ENCODE peak calls at places on chromosomes 6 and 20, in five cellular contexts. W is PC-3, J is fibroblast of mammary gland, Y is lower lobe of right lung, P is stomach. Z is an unnamed sample.

GRCh38 chr6:157551041-157551832 is 170.2 kb downstream of the ZDHHC14 start:
- DNase-seq in P (no peak), Y (no peak), W (peak; percentile 45), J (no peak), Z (no peak)

GRCh38 chr20:47358672-47359532 is 2.4 kb upstream of the ZMYND8 start:
- DNase-seq in J (peak; percentile 92), Y (peak; percentile 84), W (peak; percentile 95), P (peak; percentile 91), Z (peak; percentile 97)

GRCh38 chr6:70363741-70364493 is 49.4 kb upstream of the FAM135A start:
- DNase-seq in J (no peak), Y (no peak), W (no peak), P (no peak), Z (no peak)

GRCh38 chr6:6701864-6702263 is 113.3 kb downstream of the LY86 start:
- DNase-seq in P (no peak), W (no peak), Y (peak; percentile 54), J (no peak), Z (peak; percentile 25)

GRCh38 chr6:162151050-162151658 is 576.4 kb downstream of the PRKN start:
- DNase-seq in W (no peak), P (no peak), Y (no peak), J (peak; percentile 53), Z (peak; percentile 32)

GRCh38 chr6:143596857-143597256 is 80.9 kb upstream of the PHACTR2 start:
- DNase-seq in Y (no peak), W (no peak), J (peak; percentile 75), P (no peak), Z (peak; percentile 99)

GRCh38 chr20:63438121-63438520 is 34.3 kb downstream of the KCNQ2 start:
- DNase-seq in P (no peak), W (no peak), Y (no peak), J (no peak), Z (no peak)

GRCh38 chr6:93418448-93419303 is 683 bp downstream of the EPHA7 start:
- DNase-seq in Y (peak; percentile 47), P (no peak), J (no peak), W (peak; percentile 13), Z (no peak)

GRCh38 chr20:3041818-3042504 is 1.5 kb upstream of the GNRH2 start:
- DNase-seq in J (peak; percentile 27), Y (no peak), W (no peak), P (no peak), Z (no peak)

GRCh38 chr6:80725156-80725930 is 618.9 kb downstream of the BCKDHB start:
- DNase-seq in P (no peak), J (no peak), W (peak; percentile 39), Y (no peak), Z (peak; percentile 71)
- H3K4me3 ChIP-seq in P (no peak overlapping the region), J (no peak overlapping the region), W (no peak overlapping the region), Y (no peak overlapping the region), Z (no peak overlapping the region)

DNA sequence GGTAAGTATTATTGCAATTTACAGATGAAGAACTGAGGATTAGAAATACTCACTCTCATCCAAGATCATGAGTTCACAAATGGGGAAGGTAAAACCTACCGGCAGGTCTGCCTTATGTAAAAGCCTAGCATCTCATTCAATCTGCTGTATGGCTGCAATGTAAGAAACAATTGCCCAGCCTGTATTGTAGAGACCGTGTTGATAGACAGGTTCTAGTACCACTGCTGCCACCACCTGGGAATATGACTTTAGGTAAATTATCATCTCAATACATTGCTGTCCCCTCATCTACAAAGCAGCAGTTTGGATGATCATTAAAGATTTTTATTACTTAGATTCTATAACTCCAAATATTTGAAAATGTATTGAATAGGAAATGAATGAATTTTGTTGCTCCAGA is 23.3 kb upstream of the ARHGAP18 start:
- DNase-seq in W (peak; percentile 37), J (no peak), Y (no peak), P (no peak), Z (no peak)
- TF ChIP-seq CTCF in W (peak; percentile 48), J (no peak), Y (no peak), P (no peak), Z (no peak)

GRCh38 chr6:54801244-54801643 is 45.3 kb upstream of the FAM83B start:
- DNase-seq in Y (no peak), P (no peak), J (no peak), W (no peak), Z (no peak)
- H3K4me3 ChIP-seq in Y (no peak overlapping the region), P (no peak overlapping the region), J (no peak overlapping the region), W (no peak overlapping the region), Z (no peak overlapping the region)

DNA sequence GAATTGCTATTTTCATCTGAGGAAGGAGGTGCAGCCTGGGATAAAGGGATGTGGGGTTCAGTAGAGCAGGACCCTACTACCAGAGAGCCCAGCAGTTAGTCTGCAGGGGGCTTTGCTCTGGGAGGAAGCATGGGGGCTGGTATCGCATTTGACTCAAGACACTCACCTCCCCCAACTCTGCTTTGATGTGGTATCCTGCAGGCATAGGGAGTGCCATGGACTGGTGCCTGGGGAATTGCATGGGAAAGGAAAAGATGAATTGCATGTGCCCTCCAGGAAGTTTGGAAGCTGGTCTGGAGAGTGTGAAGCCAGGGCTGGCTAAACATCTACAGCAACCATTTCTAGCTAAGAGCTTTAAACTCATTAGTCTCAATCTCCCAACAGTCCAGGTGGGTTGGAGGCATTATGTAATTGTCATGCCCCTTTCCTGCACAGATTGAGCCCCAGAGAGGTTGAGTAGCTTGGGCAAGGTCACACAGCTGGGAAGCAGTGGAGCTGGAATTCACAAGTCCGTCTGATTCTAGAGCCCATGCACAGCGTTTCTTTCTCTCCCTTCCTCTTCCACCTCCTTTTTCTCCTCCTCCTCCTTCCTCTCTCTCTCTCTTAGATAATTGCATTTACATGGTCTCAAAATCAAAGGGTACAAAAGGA is 26.2 kb upstream of the PNPLA1 start:
- DNase-seq in P (no peak), Y (no peak), J (no peak), W (no peak), Z (no peak)
- TF ChIP-seq CTCF in P (no peak), Y (no peak), J (no peak), W (no peak), Z (no peak)

GRCh38 chr6:31149827-31150447 is 7.7 kb downstream of the CCHCR1 start:
- DNase-seq in W (no peak), P (peak; percentile 57), J (no peak), Y (no peak), Z (no peak)
- H3K4me3 ChIP-seq in W (no peak overlapping the region), P (no peak overlapping the region), J (no peak overlapping the region), Y (no peak overlapping the region), Z (no peak overlapping the region)

GRCh38 chr6:22134308-22134707 is 162.5 kb downstream of the PRL start:
- DNase-seq in P (no peak), J (no peak), Y (no peak), W (no peak), Z (no peak)

GRCh38 chr6:22135395-22135794 is 161.4 kb downstream of the PRL start:
- DNase-seq in J (no peak), W (no peak), P (no peak), Y (no peak), Z (no peak)

GRCh38 chr6:22129751-22130150 is 167.1 kb downstream of the PRL start:
- DNase-seq in Y (no peak), W (no peak), J (no peak), P (no peak), Z (no peak)

GRCh38 chr6:22132662-22133061 is 164.2 kb downstream of the PRL start:
- DNase-seq in J (no peak), W (no peak), P (no peak), Y (no peak), Z (no peak)

GRCh38 chr6:22133352-22133751 is 163.5 kb downstream of the PRL start:
- DNase-seq in Y (no peak), W (no peak), J (no peak), P (no peak), Z (no peak)
- TF ChIP-seq CTCF in Y (no peak), W (no peak), J (no peak), P (no peak), Z (no peak)

GRCh38 chr20:51286758-51287157 is 255.8 kb downstream of the NFATC2 start:
- DNase-seq in Y (no peak), J (no peak), P (no peak), W (no peak), Z (no peak)

GRCh38 chr20:51285684-51286083 is 256.8 kb downstream of the NFATC2 start:
- DNase-seq in Y (no peak), P (no peak), J (no peak), W (no peak), Z (no peak)

GRCh38 chr20:51284161-51284560 is 258.4 kb downstream of the NFATC2 start:
- DNase-seq in W (peak; percentile 44), P (no peak), Y (no peak), J (peak; percentile 10), Z (no peak)

GRCh38 chr20:51284871-51285270 is 257.6 kb downstream of the NFATC2 start:
- DNase-seq in P (no peak), Y (no peak), J (no peak), W (no peak), Z (no peak)

GRCh38 chr20:51287628-51288413 is 254.7 kb downstream of the NFATC2 start:
- DNase-seq in P (no peak), W (no peak), J (no peak), Y (no peak), Z (no peak)
- H3K4me3 ChIP-seq in P (no peak overlapping the region), W (no peak overlapping the region), J (no peak overlapping the region), Y (no peak overlapping the region), Z (no peak overlapping the region)

DNA sequence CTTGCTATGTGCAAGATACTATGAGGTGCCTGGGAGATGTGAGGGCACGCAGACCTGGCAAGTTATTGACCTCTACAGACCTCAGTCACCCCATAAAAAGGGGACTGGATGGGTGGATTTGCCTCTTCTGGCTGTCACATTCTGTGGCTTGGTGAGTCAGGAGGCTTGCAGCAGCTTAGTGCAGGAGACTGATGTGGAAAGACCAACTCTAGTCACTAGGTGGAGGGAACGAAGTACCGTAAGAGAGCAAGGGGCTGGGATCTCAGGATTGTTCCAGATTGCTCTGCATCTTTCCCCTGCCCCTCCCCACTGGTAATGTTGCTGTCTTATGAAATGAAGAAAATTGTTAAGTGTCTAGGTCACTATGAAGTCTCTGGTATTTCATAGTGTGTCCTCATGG is 3.3 kb downstream of the MAPRE1 start:
- DNase-seq in Y (no peak), P (no peak), W (peak; percentile 50), J (peak; percentile 81), Z (peak; percentile 87)
- TF ChIP-seq CTCF in Y (no peak), P (no peak), W (peak; percentile 10), J (peak; percentile 38), Z (peak; percentile 46)

DNA sequence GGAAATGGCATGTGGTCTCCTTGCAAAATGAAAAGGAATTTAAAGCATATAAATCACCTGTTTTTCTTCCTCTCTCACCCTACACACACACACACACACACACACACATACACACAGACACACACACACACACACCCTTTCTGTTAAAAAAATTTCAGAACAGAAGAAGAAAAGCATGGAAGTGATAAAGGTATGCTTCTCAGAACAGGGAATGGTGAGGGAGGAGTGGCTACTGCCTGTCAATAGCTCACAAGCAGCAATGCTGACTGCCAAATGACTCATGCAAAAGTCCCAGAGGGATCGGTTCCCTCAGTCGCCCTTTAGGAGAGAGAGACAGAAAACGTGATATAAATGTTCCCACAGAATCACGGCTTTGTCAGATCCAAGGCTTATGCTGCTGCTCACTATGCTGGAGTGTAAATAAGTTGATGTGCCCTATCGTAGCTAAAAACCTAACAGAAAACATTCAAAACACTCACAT is 102.7 kb downstream of the IBTK start:
- DNase-seq in Y (no peak), P (peak; percentile 37), W (peak; percentile 86), J (peak; percentile 100), Z (peak; percentile 94)
- H3K4me3 ChIP-seq in Y (no peak overlapping the region), P (no peak overlapping the region), W (peak overlapping the region; percentile 45), J (no peak overlapping the region), Z (peak overlapping the region; percentile 22)